ENCODE peak calls at places on chromosomes 16 and 17, in eight cellular contexts. One of them, this sample, is unnamed.

GRCh38 chr17:56184650-56185049 is 31.4 kb downstream of the ANKFN1 start:
- DNase-seq in HCT116: no peak
- DNase-seq in neural progenitor cell: no peak
- DNase-seq in fibroblast of lung: no peak
- DNase-seq in epithelial cell of esophagus: no peak
- DNase-seq in PC-9: no peak
- DNase-seq in keratinocyte: no peak
- DNase-seq in astrocyte of the spinal cord: peak
- DNase-seq in this sample: no peak

GRCh38 chr16:86019446-86020047 is 120.6 kb downstream of the IRF8 start:
- DNase-seq in PC-9: no peak
- DNase-seq in epithelial cell of esophagus: no peak
- DNase-seq in HCT116: no peak
- DNase-seq in neural progenitor cell: peak
- DNase-seq in keratinocyte: no peak
- DNase-seq in fibroblast of lung: no peak
- DNase-seq in astrocyte of the spinal cord: no peak
- DNase-seq in this sample: no peak

GRCh38 chr17:16269658-16270057 is 52.6 kb downstream of the PIGL start:
- DNase-seq in astrocyte of the spinal cord: peak
- DNase-seq in HCT116: no peak
- DNase-seq in fibroblast of lung: peak
- DNase-seq in epithelial cell of esophagus: no peak
- DNase-seq in keratinocyte: no peak
- DNase-seq in neural progenitor cell: no peak
- DNase-seq in PC-9: no peak
- DNase-seq in this sample: no peak

GRCh38 chr17:75785016-75785769 is 587 bp downstream of the UNK start:
- DNase-seq in PC-9: peak
- DNase-seq in HCT116: peak
- DNase-seq in epithelial cell of esophagus: peak
- DNase-seq in keratinocyte: no peak
- DNase-seq in fibroblast of lung: peak
- DNase-seq in neural progenitor cell: peak
- DNase-seq in astrocyte of the spinal cord: peak
- DNase-seq in this sample: peak

GRCh38 chr17:19338031-19338990 is 24.2 kb downstream of the B9D1 start:
- DNase-seq in HCT116: no peak
- DNase-seq in keratinocyte: no peak
- DNase-seq in astrocyte of the spinal cord: no peak
- DNase-seq in PC-9: peak
- DNase-seq in epithelial cell of esophagus: peak
- DNase-seq in neural progenitor cell: peak
- DNase-seq in fibroblast of lung: peak
- DNase-seq in this sample: peak

GRCh38 chr16:73011926-73012325 is 36.0 kb downstream of the ZFHX3 start:
- DNase-seq in HCT116: no peak
- DNase-seq in PC-9: no peak
- DNase-seq in fibroblast of lung: no peak
- DNase-seq in epithelial cell of esophagus: no peak
- DNase-seq in keratinocyte: no peak
- DNase-seq in astrocyte of the spinal cord: no peak
- DNase-seq in neural progenitor cell: no peak
- DNase-seq in this sample: no peak

GRCh38 chr16:48041861-48042435 is 113.8 kb downstream of the ABCC12 start:
- DNase-seq in astrocyte of the spinal cord: no peak
- DNase-seq in fibroblast of lung: no peak
- DNase-seq in PC-9: no peak
- DNase-seq in keratinocyte: no peak
- DNase-seq in epithelial cell of esophagus: peak
- DNase-seq in HCT116: peak
- DNase-seq in neural progenitor cell: peak
- DNase-seq in this sample: peak

GRCh38 chr16:16158741-16159374 is 64.4 kb downstream of the ABCC6 start:
- DNase-seq in fibroblast of lung: peak
- DNase-seq in epithelial cell of esophagus: no peak
- DNase-seq in HCT116: no peak
- DNase-seq in astrocyte of the spinal cord: no peak
- DNase-seq in neural progenitor cell: no peak
- DNase-seq in keratinocyte: no peak
- DNase-seq in PC-9: no peak
- DNase-seq in this sample: no peak

GRCh38 chr16:83344014-83344413 is 463.8 kb upstream of the HSBP1 start:
- DNase-seq in astrocyte of the spinal cord: peak
- DNase-seq in HCT116: no peak
- DNase-seq in PC-9: no peak
- DNase-seq in neural progenitor cell: no peak
- DNase-seq in epithelial cell of esophagus: peak
- DNase-seq in keratinocyte: no peak
- DNase-seq in fibroblast of lung: peak
- DNase-seq in this sample: no peak

GRCh38 chr17:59619313-59620063 is at the start of gene CLTC:
- DNase-seq in astrocyte of the spinal cord: peak
- DNase-seq in HCT116: peak
- DNase-seq in epithelial cell of esophagus: peak
- DNase-seq in keratinocyte: peak
- DNase-seq in fibroblast of lung: peak
- DNase-seq in neural progenitor cell: peak
- DNase-seq in PC-9: peak
- DNase-seq in this sample: peak

GRCh38 chr17:27630607-27631408 is at the start of gene LGALS9:
- DNase-seq in neural progenitor cell: no peak
- DNase-seq in epithelial cell of esophagus: no peak
- DNase-seq in PC-9: peak
- DNase-seq in fibroblast of lung: peak
- DNase-seq in HCT116: no peak
- DNase-seq in keratinocyte: no peak
- DNase-seq in astrocyte of the spinal cord: no peak
- DNase-seq in this sample: peak

GRCh38 chr17:75776399-75777242 is 8.0 kb upstream of the UNK start:
- DNase-seq in fibroblast of lung: no peak
- DNase-seq in epithelial cell of esophagus: no peak
- DNase-seq in HCT116: no peak
- DNase-seq in astrocyte of the spinal cord: no peak
- DNase-seq in PC-9: no peak
- DNase-seq in keratinocyte: no peak
- DNase-seq in neural progenitor cell: no peak
- DNase-seq in this sample: no peak

GRCh38 chr17:82507631-82508175 is 11.8 kb upstream of the FOXK2 start:
- DNase-seq in keratinocyte: no peak
- DNase-seq in fibroblast of lung: no peak
- DNase-seq in astrocyte of the spinal cord: no peak
- DNase-seq in neural progenitor cell: no peak
- DNase-seq in epithelial cell of esophagus: no peak
- DNase-seq in HCT116: no peak
- DNase-seq in PC-9: no peak
- DNase-seq in this sample: no peak

GRCh38 chr16:58458634-58459343 is 41.2 kb upstream of the NDRG4 start:
- DNase-seq in epithelial cell of esophagus: no peak
- DNase-seq in keratinocyte: no peak
- DNase-seq in PC-9: no peak
- DNase-seq in neural progenitor cell: no peak
- DNase-seq in fibroblast of lung: no peak
- DNase-seq in HCT116: no peak
- DNase-seq in astrocyte of the spinal cord: no peak
- DNase-seq in this sample: no peak

GRCh38 chr17:30323895-30324319 is 9.9 kb downstream of the TMIGD1 start:
- DNase-seq in fibroblast of lung: peak
- DNase-seq in neural progenitor cell: no peak
- DNase-seq in HCT116: peak
- DNase-seq in PC-9: no peak
- DNase-seq in astrocyte of the spinal cord: peak
- DNase-seq in epithelial cell of esophagus: peak
- DNase-seq in keratinocyte: no peak
- DNase-seq in this sample: peak

GRCh38 chr16:87877942-87878507 is 8.7 kb upstream of the SLC7A5 start:
- DNase-seq in neural progenitor cell: no peak
- DNase-seq in epithelial cell of esophagus: no peak
- DNase-seq in fibroblast of lung: no peak
- DNase-seq in HCT116: no peak
- DNase-seq in PC-9: no peak
- DNase-seq in astrocyte of the spinal cord: no peak
- DNase-seq in keratinocyte: no peak
- DNase-seq in this sample: peak

GRCh38 chr17:61464121-61464905 is 12.1 kb downstream of the TBX4 start:
- DNase-seq in epithelial cell of esophagus: no peak
- DNase-seq in keratinocyte: no peak
- DNase-seq in fibroblast of lung: no peak
- DNase-seq in neural progenitor cell: no peak
- DNase-seq in HCT116: no peak
- DNase-seq in astrocyte of the spinal cord: no peak
- DNase-seq in PC-9: no peak
- DNase-seq in this sample: no peak

GRCh38 chr17:58268326-58268725 is 12.4 kb downstream of the MPO start:
- DNase-seq in HCT116: no peak
- DNase-seq in keratinocyte: no peak
- DNase-seq in fibroblast of lung: no peak
- DNase-seq in PC-9: no peak
- DNase-seq in epithelial cell of esophagus: no peak
- DNase-seq in neural progenitor cell: no peak
- DNase-seq in astrocyte of the spinal cord: no peak
- DNase-seq in this sample: no peak

GRCh38 chr17:40056379-40057005 is 2.3 kb upstream of the MED24 start:
- DNase-seq in fibroblast of lung: no peak
- DNase-seq in PC-9: no peak
- DNase-seq in epithelial cell of esophagus: no peak
- DNase-seq in HCT116: no peak
- DNase-seq in astrocyte of the spinal cord: no peak
- DNase-seq in keratinocyte: no peak
- DNase-seq in neural progenitor cell: no peak
- DNase-seq in this sample: no peak

GRCh38 chr17:82400830-82401229 is 17.3 kb upstream of the HEXD start:
- DNase-seq in astrocyte of the spinal cord: no peak
- DNase-seq in epithelial cell of esophagus: no peak
- DNase-seq in PC-9: no peak
- DNase-seq in neural progenitor cell: no peak
- DNase-seq in fibroblast of lung: no peak
- DNase-seq in keratinocyte: no peak
- DNase-seq in HCT116: no peak
- DNase-seq in this sample: no peak

GRCh38 chr16:85537795-85538401 is 75.2 kb upstream of the GSE1 start:
- DNase-seq in PC-9: no peak
- DNase-seq in neural progenitor cell: no peak
- DNase-seq in astrocyte of the spinal cord: no peak
- DNase-seq in keratinocyte: no peak
- DNase-seq in epithelial cell of esophagus: no peak
- DNase-seq in fibroblast of lung: no peak
- DNase-seq in HCT116: no peak
- DNase-seq in this sample: no peak

GRCh38 chr17:42670925-42671657 is 5.7 kb downstream of the PLEKHH3 start:
- DNase-seq in fibroblast of lung: no peak
- DNase-seq in neural progenitor cell: no peak
- DNase-seq in keratinocyte: no peak
- DNase-seq in HCT116: no peak
- DNase-seq in PC-9: no peak
- DNase-seq in astrocyte of the spinal cord: no peak
- DNase-seq in epithelial cell of esophagus: no peak
- DNase-seq in this sample: no peak

GRCh38 chr17:46935658-46936266 is 12.8 kb downstream of the GOSR2 start:
- DNase-seq in fibroblast of lung: peak
- DNase-seq in HCT116: no peak
- DNase-seq in neural progenitor cell: no peak
- DNase-seq in keratinocyte: no peak
- DNase-seq in astrocyte of the spinal cord: no peak
- DNase-seq in epithelial cell of esophagus: peak
- DNase-seq in PC-9: no peak
- DNase-seq in this sample: no peak

GRCh38 chr16:30491229-30491628 is 18.7 kb downstream of the ITGAL start:
- DNase-seq in keratinocyte: no peak
- DNase-seq in HCT116: no peak
- DNase-seq in astrocyte of the spinal cord: no peak
- DNase-seq in epithelial cell of esophagus: no peak
- DNase-seq in fibroblast of lung: no peak
- DNase-seq in neural progenitor cell: no peak
- DNase-seq in PC-9: no peak
- DNase-seq in this sample: no peak

GRCh38 chr16:70725912-70726828 is 40.3 kb upstream of the MTSS2 start:
- DNase-seq in PC-9: no peak
- DNase-seq in epithelial cell of esophagus: no peak
- DNase-seq in neural progenitor cell: no peak
- DNase-seq in fibroblast of lung: no peak
- DNase-seq in HCT116: no peak
- DNase-seq in keratinocyte: no peak
- DNase-seq in astrocyte of the spinal cord: no peak
- DNase-seq in this sample: no peak

DNA sequence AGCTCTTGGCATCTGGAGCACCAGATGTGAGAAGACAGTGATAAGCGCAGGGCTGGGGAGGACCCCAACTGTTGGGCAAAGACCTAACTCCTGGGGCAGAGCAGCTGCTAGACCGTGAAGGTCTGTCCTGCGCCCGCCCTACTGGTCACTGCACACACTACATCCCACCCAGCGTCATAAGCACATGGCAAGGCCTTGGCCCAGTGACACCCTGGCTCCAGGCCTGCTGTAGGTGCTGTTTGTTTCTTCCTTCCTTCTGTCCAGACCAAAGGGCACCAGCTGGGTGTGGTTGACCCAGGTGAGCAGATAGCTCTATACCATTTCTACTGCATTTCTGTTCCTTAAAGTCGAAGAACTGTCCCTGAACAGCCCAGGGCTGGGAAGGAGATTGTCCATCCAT is 6.4 kb downstream of the TRPV3 start:
- DNase-seq in fibroblast of lung: no peak
- DNase-seq in keratinocyte: no peak
- DNase-seq in neural progenitor cell: no peak
- DNase-seq in PC-9: no peak
- DNase-seq in HCT116: no peak
- DNase-seq in astrocyte of the spinal cord: no peak
- DNase-seq in epithelial cell of esophagus: no peak
- DNase-seq in this sample: no peak
- TF ChIP-seq CTCF in fibroblast of lung: no peak
- TF ChIP-seq CTCF in keratinocyte: no peak
- TF ChIP-seq CTCF in neural progenitor cell: peak
- TF ChIP-seq CTCF in PC-9: no peak
- TF ChIP-seq CTCF in HCT116: no peak
- TF ChIP-seq CTCF in astrocyte of the spinal cord: no peak
- TF ChIP-seq CTCF in epithelial cell of esophagus: no peak
- TF ChIP-seq CTCF in this sample: no peak

GRCh38 chr16:21283521-21284289 is 5.6 kb upstream of the CRYM start:
- DNase-seq in HCT116: no peak
- DNase-seq in neural progenitor cell: peak
- DNase-seq in astrocyte of the spinal cord: peak
- DNase-seq in PC-9: no peak
- DNase-seq in fibroblast of lung: peak
- DNase-seq in keratinocyte: no peak
- DNase-seq in epithelial cell of esophagus: peak
- DNase-seq in this sample: peak
- TF ChIP-seq CTCF in HCT116: peak
- TF ChIP-seq CTCF in neural progenitor cell: peak
- TF ChIP-seq CTCF in astrocyte of the spinal cord: peak
- TF ChIP-seq CTCF in PC-9: no peak
- TF ChIP-seq CTCF in fibroblast of lung: peak
- TF ChIP-seq CTCF in keratinocyte: peak
- TF ChIP-seq CTCF in epithelial cell of esophagus: peak
- TF ChIP-seq CTCF in this sample: peak

GRCh38 chr16:54937673-54938350 is 7.1 kb downstream of the IRX5 start:
- DNase-seq in HCT116: no peak
- DNase-seq in fibroblast of lung: no peak
- DNase-seq in PC-9: no peak
- DNase-seq in astrocyte of the spinal cord: no peak
- DNase-seq in neural progenitor cell: no peak
- DNase-seq in epithelial cell of esophagus: peak
- DNase-seq in keratinocyte: no peak
- DNase-seq in this sample: no peak
- TF ChIP-seq CTCF in HCT116: no peak
- TF ChIP-seq CTCF in fibroblast of lung: no peak
- TF ChIP-seq CTCF in PC-9: no peak
- TF ChIP-seq CTCF in astrocyte of the spinal cord: no peak
- TF ChIP-seq CTCF in neural progenitor cell: no peak
- TF ChIP-seq CTCF in epithelial cell of esophagus: no peak
- TF ChIP-seq CTCF in keratinocyte: no peak
- TF ChIP-seq CTCF in this sample: no peak

GRCh38 chr17:48636177-48637018 is 10.2 kb upstream of the HOXB9 start:
- DNase-seq in keratinocyte: no peak
- DNase-seq in astrocyte of the spinal cord: peak
- DNase-seq in fibroblast of lung: peak
- DNase-seq in HCT116: no peak
- DNase-seq in PC-9: peak
- DNase-seq in epithelial cell of esophagus: peak
- DNase-seq in neural progenitor cell: peak
- DNase-seq in this sample: no peak
- TF ChIP-seq CTCF in keratinocyte: peak
- TF ChIP-seq CTCF in astrocyte of the spinal cord: peak
- TF ChIP-seq CTCF in fibroblast of lung: peak
- TF ChIP-seq CTCF in HCT116: peak
- TF ChIP-seq CTCF in PC-9: peak
- TF ChIP-seq CTCF in epithelial cell of esophagus: peak
- TF ChIP-seq CTCF in neural progenitor cell: peak
- TF ChIP-seq CTCF in this sample: peak

This sample was measured in Calu3.